ENCODE peak calls at places on chromosomes 2 and 18, in six cellular contexts. K is lung; E is activated CD4-positive, alpha-beta T cell treated with anti-CD3 and anti-CD28 coated beads, Interleukin-2, amount 10 ng/mL, durations not matched to agents 7 days and 5 days; F is GM12865; I is epithelial cell of prostate; T is neural crest cell. V is an unnamed sample.
A peak's percentile ranks its signal among the peaks of the same experiment; 100 is the strongest.

GRCh38 chr18:13366977-13367892 is 148.7 kb downstream of the LDLRAD4 start:
- DNase-seq in K (no peak), F (no peak), T (no peak), I (no peak), E (no peak), V (no peak)

GRCh38 chr2:95272781-95273180 is 1.5 kb upstream of the PROM2 start:
- DNase-seq in E (no peak), I (no peak), T (no peak), K (no peak), F (no peak), V (no peak)

GRCh38 chr2:27829791-27830190 is 58.3 kb downstream of the MRPL33 start:
- DNase-seq in K (no peak), F (no peak), E (no peak), T (no peak), I (no peak), V (no peak)

GRCh38 chr2:217949448-217949847 is 53.3 kb downstream of the TNS1 start:
- DNase-seq in K (no peak), T (no peak), F (no peak), E (no peak), I (no peak), V (no peak)

GRCh38 chr2:66508358-66509071 is 73.6 kb downstream of the MEIS1 start:
- DNase-seq in T (no peak), E (no peak), F (no peak), K (no peak), I (no peak), V (no peak)

GRCh38 chr2:219596954-219597551 is 604 bp upstream of the STK11IP start:
- DNase-seq in I (no peak), T (no peak), E (no peak), K (no peak), F (no peak), V (no peak)

GRCh38 chr2:39696072-39696471 is 30.4 kb downstream of the TMEM178A start:
- DNase-seq in K (no peak), F (no peak), T (no peak), E (no peak), I (no peak), V (no peak)

GRCh38 chr2:226489765-226490164 is 309.9 kb downstream of the IRS1 start:
- DNase-seq in T (no peak), E (no peak), I (peak; percentile 40), F (peak; percentile 48), K (no peak), V (peak; percentile 3)

GRCh38 chr2:231597014-231597611 is 4.4 kb downstream of the TEX44 start:
- DNase-seq in T (no peak), F (peak; percentile 88), E (no peak), K (no peak), I (no peak), V (peak; percentile 62)

GRCh38 chr2:236342507-236342906 is 78.3 kb upstream of the ASB18 start:
- DNase-seq in F (no peak), I (no peak), T (no peak), K (no peak), E (no peak), V (no peak)

GRCh38 chr2:177243073-177243472 is 21.5 kb downstream of the NFE2L2 start:
- DNase-seq in F (no peak), K (no peak), T (no peak), E (no peak), I (no peak), V (no peak)

GRCh38 chr18:58140366-58141325 is 96.6 kb downstream of the NEDD4L start:
- DNase-seq in F (no peak), T (no peak), E (no peak), I (no peak), K (no peak), V (no peak)

GRCh38 chr2:134670955-134671354 is 47.8 kb downstream of the TMEM163 start:
- DNase-seq in F (no peak), E (no peak), I (no peak), T (no peak), K (peak; percentile 74), V (no peak)

GRCh38 chr18:63775166-63775730 is at the start of gene SERPINB7:
- DNase-seq in F (no peak), T (no peak), K (no peak), E (no peak), I (peak; percentile 83), V (no peak)

GRCh38 chr2:173415663-173416469 is 61.2 kb downstream of the CDCA7 start:
- DNase-seq in T (no peak), F (no peak), E (no peak), K (no peak), I (no peak), V (no peak)

GRCh38 chr2:50097118-50097517 is 934.8 kb downstream of the NRXN1 start:
- DNase-seq in K (no peak), F (no peak), I (no peak), T (no peak), E (no peak), V (no peak)

GRCh38 chr2:173175222-173175621 is 99.6 kb downstream of the MAP3K20 start:
- DNase-seq in F (no peak), I (peak; percentile 69), E (no peak), K (no peak), T (no peak), V (no peak)

GRCh38 chr2:5915926-5916325 is 223.7 kb downstream of the SOX11 start:
- DNase-seq in E (no peak), T (peak; percentile 29), K (peak; percentile 41), I (no peak), F (peak; percentile 11), V (peak; percentile 10)

GRCh38 chr2:218959141-218959731 is at the start of gene CDK5R2:
- DNase-seq in K (peak; percentile 72), E (peak; percentile 53), I (peak; percentile 36), F (peak; percentile 93), T (peak; percentile 98), V (peak; percentile 100)

GRCh38 chr2:48849770-48850169 is 94.2 kb upstream of the LHCGR start:
- DNase-seq in E (no peak), I (peak; percentile 51), K (no peak), T (no peak), F (no peak), V (no peak)

GRCh38 chr2:232327089-232328037 is 51.2 kb upstream of the ALPP start:
- DNase-seq in K (peak; percentile 73), I (no peak), E (peak; percentile 88), T (peak; percentile 97), F (peak; percentile 82), V (peak; percentile 83)

GRCh38 chr2:128625966-128626757 is 307.5 kb upstream of the HS6ST1 start:
- DNase-seq in T (no peak), I (no peak), K (no peak), E (no peak), F (no peak), V (no peak)

GRCh38 chr2:103179800-103180199 is 418.0 kb downstream of the TMEM182 start:
- DNase-seq in T (no peak), I (no peak), E (no peak), K (no peak), F (no peak), V (no peak)

GRCh38 chr2:82950148-82950547 is 1508.9 kb downstream of the SUCLG1 start:
- DNase-seq in K (no peak), F (no peak), T (no peak), E (no peak), I (no peak), V (no peak)

GRCh38 chr2:15355386-15355785 is 205.7 kb downstream of the NBAS start:
- DNase-seq in E (no peak), T (no peak), I (no peak), K (no peak), F (no peak), V (no peak)

GRCh38 chr2:169507698-169508097 is 1.8 kb upstream of the KLHL41 start:
- DNase-seq in E (no peak), F (no peak), K (no peak), I (peak; percentile 51), T (no peak), V (peak; percentile 30)

GRCh38 chr18:57437782-57438668 is 2.9 kb downstream of the ONECUT2 start:
- DNase-seq in E (peak; percentile 30), F (peak; percentile 40), K (no peak), T (peak; percentile 75), I (no peak), V (peak; percentile 84)

GRCh38 chr2:240820607-240821428 is 799 bp upstream of the KIF1A start:
- DNase-seq in F (no peak), K (no peak), I (no peak), E (no peak), T (peak; percentile 43), V (no peak)

GRCh38 chr2:41167014-41167413 is 715.1 kb upstream of the SLC8A1 start:
- DNase-seq in F (no peak), E (no peak), T (no peak), I (no peak), K (no peak), V (no peak)

GRCh38 chr2:235234711-235235110 is 259.1 kb upstream of the AGAP1 start:
- DNase-seq in T (no peak), F (no peak), K (no peak), E (no peak), I (no peak), V (no peak)

GRCh38 chr18:63445067-63445466 is 22.8 kb upstream of the VPS4B start:
- DNase-seq in I (peak; percentile 76), T (no peak), E (no peak), K (no peak), F (no peak), V (no peak)

V was measured in GM20000.